ENCODE peak calls at places on chromosomes 7 and 10, in five cellular contexts. One of them, this sample, is unnamed.

GRCh38 chr7:150898475-150899011 is 46.2 kb downstream of the AOC1 start:
- DNase-seq in AG04449: no peak
- DNase-seq in stimulated activated naive CD8-positive, alpha-beta T cell treated with anti-CD3 and anti-CD28 coated beads, Interleukin-15, Interleukin-2, amounts not matched to agents 100 U/mL and 50 U/mL, for 24 hours: peak
- DNase-seq in mesothelial cell of epicardium: peak
- DNase-seq in astrocyte of the hippocampus: peak
- DNase-seq in this sample: peak

GRCh38 chr7:84042110-84042539 is 152.5 kb downstream of the SEMA3A start:
- DNase-seq in mesothelial cell of epicardium: no peak
- DNase-seq in stimulated activated naive CD8-positive, alpha-beta T cell treated with anti-CD3 and anti-CD28 coated beads, Interleukin-15, Interleukin-2, amounts not matched to agents 100 U/mL and 50 U/mL, for 24 hours: no peak
- DNase-seq in astrocyte of the hippocampus: peak
- DNase-seq in AG04449: peak
- DNase-seq in this sample: peak

GRCh38 chr10:31304261-31304970 is 14.6 kb upstream of the ZEB1 start:
- DNase-seq in astrocyte of the hippocampus: no peak
- DNase-seq in mesothelial cell of epicardium: no peak
- DNase-seq in AG04449: no peak
- DNase-seq in stimulated activated naive CD8-positive, alpha-beta T cell treated with anti-CD3 and anti-CD28 coated beads, Interleukin-15, Interleukin-2, amounts not matched to agents 100 U/mL and 50 U/mL, for 24 hours: no peak
- DNase-seq in this sample: no peak

GRCh38 chr10:132532784-132533560 is 4.6 kb upstream of the INPP5A start:
- DNase-seq in astrocyte of the hippocampus: peak
- DNase-seq in stimulated activated naive CD8-positive, alpha-beta T cell treated with anti-CD3 and anti-CD28 coated beads, Interleukin-15, Interleukin-2, amounts not matched to agents 100 U/mL and 50 U/mL, for 24 hours: no peak
- DNase-seq in mesothelial cell of epicardium: no peak
- DNase-seq in AG04449: peak
- DNase-seq in this sample: peak

GRCh38 chr7:100467638-100468373 is 3.7 kb upstream of the SPACDR start:
- DNase-seq in AG04449: no peak
- DNase-seq in mesothelial cell of epicardium: no peak
- DNase-seq in astrocyte of the hippocampus: no peak
- DNase-seq in stimulated activated naive CD8-positive, alpha-beta T cell treated with anti-CD3 and anti-CD28 coated beads, Interleukin-15, Interleukin-2, amounts not matched to agents 100 U/mL and 50 U/mL, for 24 hours: no peak
- DNase-seq in this sample: no peak

GRCh38 chr7:149171894-149172533 is 23.3 kb upstream of the ZNF282 start:
- DNase-seq in astrocyte of the hippocampus: no peak
- DNase-seq in AG04449: no peak
- DNase-seq in mesothelial cell of epicardium: no peak
- DNase-seq in stimulated activated naive CD8-positive, alpha-beta T cell treated with anti-CD3 and anti-CD28 coated beads, Interleukin-15, Interleukin-2, amounts not matched to agents 100 U/mL and 50 U/mL, for 24 hours: no peak
- DNase-seq in this sample: no peak

GRCh38 chr10:118505363-118505762 is 90.1 kb downstream of the PRLHR start:
- DNase-seq in stimulated activated naive CD8-positive, alpha-beta T cell treated with anti-CD3 and anti-CD28 coated beads, Interleukin-15, Interleukin-2, amounts not matched to agents 100 U/mL and 50 U/mL, for 24 hours: no peak
- DNase-seq in AG04449: no peak
- DNase-seq in mesothelial cell of epicardium: no peak
- DNase-seq in astrocyte of the hippocampus: no peak
- DNase-seq in this sample: no peak

GRCh38 chr10:96720422-96721206 is at the start of gene PIK3AP1:
- DNase-seq in AG04449: no peak
- DNase-seq in astrocyte of the hippocampus: peak
- DNase-seq in mesothelial cell of epicardium: no peak
- DNase-seq in stimulated activated naive CD8-positive, alpha-beta T cell treated with anti-CD3 and anti-CD28 coated beads, Interleukin-15, Interleukin-2, amounts not matched to agents 100 U/mL and 50 U/mL, for 24 hours: peak
- DNase-seq in this sample: no peak

GRCh38 chr7:39238209-39238869 is 260.6 kb downstream of the POU6F2 start:
- DNase-seq in AG04449: no peak
- DNase-seq in stimulated activated naive CD8-positive, alpha-beta T cell treated with anti-CD3 and anti-CD28 coated beads, Interleukin-15, Interleukin-2, amounts not matched to agents 100 U/mL and 50 U/mL, for 24 hours: no peak
- DNase-seq in astrocyte of the hippocampus: no peak
- DNase-seq in mesothelial cell of epicardium: no peak
- DNase-seq in this sample: no peak

GRCh38 chr7:99014113-99014985 is 129.6 kb downstream of the SMURF1 start:
- DNase-seq in stimulated activated naive CD8-positive, alpha-beta T cell treated with anti-CD3 and anti-CD28 coated beads, Interleukin-15, Interleukin-2, amounts not matched to agents 100 U/mL and 50 U/mL, for 24 hours: no peak
- DNase-seq in AG04449: no peak
- DNase-seq in mesothelial cell of epicardium: no peak
- DNase-seq in astrocyte of the hippocampus: no peak
- DNase-seq in this sample: no peak

GRCh38 chr10:5589071-5589962 is 64.6 kb downstream of the CALML3 start:
- DNase-seq in AG04449: no peak
- DNase-seq in mesothelial cell of epicardium: no peak
- DNase-seq in astrocyte of the hippocampus: no peak
- DNase-seq in stimulated activated naive CD8-positive, alpha-beta T cell treated with anti-CD3 and anti-CD28 coated beads, Interleukin-15, Interleukin-2, amounts not matched to agents 100 U/mL and 50 U/mL, for 24 hours: no peak
- DNase-seq in this sample: no peak

GRCh38 chr7:107309296-107309695 is 140.5 kb downstream of the HBP1 start:
- DNase-seq in stimulated activated naive CD8-positive, alpha-beta T cell treated with anti-CD3 and anti-CD28 coated beads, Interleukin-15, Interleukin-2, amounts not matched to agents 100 U/mL and 50 U/mL, for 24 hours: no peak
- DNase-seq in AG04449: no peak
- DNase-seq in mesothelial cell of epicardium: no peak
- DNase-seq in astrocyte of the hippocampus: no peak
- DNase-seq in this sample: no peak

GRCh38 chr10:129968937-129969527 is 5.0 kb upstream of the EBF3 start:
- DNase-seq in mesothelial cell of epicardium: no peak
- DNase-seq in AG04449: no peak
- DNase-seq in astrocyte of the hippocampus: peak
- DNase-seq in stimulated activated naive CD8-positive, alpha-beta T cell treated with anti-CD3 and anti-CD28 coated beads, Interleukin-15, Interleukin-2, amounts not matched to agents 100 U/mL and 50 U/mL, for 24 hours: peak
- DNase-seq in this sample: no peak